ENCODE peak calls at places on chromosomes 6 and 20, in eight cellular contexts. Y, S, I, G, B, C, P and H are unnamed samples.

GRCh38 chr6:11161031-11161966 is 49.8 kb upstream of the ERVFRD-1 start:
- DNase-seq in Y (no peak), S (no peak), I (no peak), G (no peak), B (no peak), C (no peak), P (no peak), H (no peak)

GRCh38 chr6:90216081-90216977 is 80.3 kb downstream of the BACH2 start:
- DNase-seq in Y (no peak), S (no peak), I (no peak), G (no peak), B (no peak), C (no peak), P (peak), H (peak)

GRCh38 chr6:48757661-48758060 is 646.7 kb upstream of the PTCHD4 start:
- DNase-seq in Y (no peak), S (no peak), I (peak), G (no peak), B (no peak), C (no peak), P (no peak), H (no peak)

GRCh38 chr20:11132819-11133341 is 459.1 kb upstream of the JAG1 start:
- DNase-seq in Y (no peak), S (no peak), I (no peak), G (no peak), B (no peak), C (no peak), P (no peak), H (no peak)

GRCh38 chr20:5008743-5009142 is 7.4 kb upstream of the SLC23A2 start:
- DNase-seq in Y (no peak), S (no peak), I (peak), G (no peak), B (no peak), C (no peak), P (no peak), H (peak)

GRCh38 chr6:138161434-138162103 is at the start of gene ARFGEF3:
- DNase-seq in Y (peak), S (peak), I (peak), G (no peak), B (no peak), C (peak), P (peak), H (no peak)

GRCh38 chr6:168238159-168238887 is 81.3 kb downstream of the DACT2 start:
- DNase-seq in Y (peak), S (no peak), I (no peak), G (peak), B (no peak), C (no peak), P (no peak), H (no peak)

GRCh38 chr20:34907616-34908469 is 31.4 kb downstream of the ACSS2 start:
- DNase-seq in Y (peak), S (peak), I (peak), G (peak), B (peak), C (peak), P (no peak), H (peak)

GRCh38 chr6:22838346-22838745 is 269.0 kb downstream of the HDGFL1 start:
- DNase-seq in Y (no peak), S (no peak), I (no peak), G (no peak), B (no peak), C (no peak), P (peak), H (no peak)

DNA sequence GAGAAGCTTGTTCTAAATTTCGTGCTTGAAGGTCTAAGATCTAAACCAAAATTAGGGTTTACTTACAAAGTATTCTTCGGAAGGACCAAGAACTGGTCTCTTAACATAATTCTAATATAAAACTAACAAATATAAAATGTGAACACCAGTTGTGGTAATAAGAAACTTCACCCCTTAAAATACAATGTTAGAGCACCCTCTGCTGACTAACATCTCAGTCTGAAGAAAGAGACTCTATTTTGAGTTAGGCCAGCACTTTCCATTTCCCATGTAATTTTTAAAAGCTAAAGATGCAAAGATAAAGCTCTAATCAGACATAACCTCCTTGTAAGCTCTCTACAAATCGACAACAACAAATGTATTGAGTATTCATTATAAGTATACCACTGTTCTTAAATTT is 24.6 kb downstream of the ATG5 start:
- DNase-seq in Y (no peak), S (no peak), I (no peak), G (peak), B (no peak), C (no peak), P (peak), H (no peak)
- TF ChIP-seq CTCF in Y (peak), S (peak), I (peak), G (peak), B (peak), C (no peak), P (peak), H (peak)

GRCh38 chr6:1644516-1644915 is 34.8 kb downstream of the FOXC1 start:
- DNase-seq in Y (no peak), S (no peak), I (no peak), G (no peak), B (no peak), C (no peak), P (no peak), H (no peak)
- H3K4me3 ChIP-seq in Y (no peak), S (no peak), I (no peak), G (no peak), B (no peak), C (no peak), P (no peak), H (no peak)

GRCh38 chr6:27753668-27754407 is 158.4 kb downstream of the OR2B2 start:
- DNase-seq in Y (peak), S (peak), I (peak), G (peak), B (peak), C (peak), P (peak), H (no peak)
- TF ChIP-seq CTCF in Y (no peak), S (no peak), I (no peak), G (peak), B (peak), C (no peak), P (no peak), H (peak)

DNA sequence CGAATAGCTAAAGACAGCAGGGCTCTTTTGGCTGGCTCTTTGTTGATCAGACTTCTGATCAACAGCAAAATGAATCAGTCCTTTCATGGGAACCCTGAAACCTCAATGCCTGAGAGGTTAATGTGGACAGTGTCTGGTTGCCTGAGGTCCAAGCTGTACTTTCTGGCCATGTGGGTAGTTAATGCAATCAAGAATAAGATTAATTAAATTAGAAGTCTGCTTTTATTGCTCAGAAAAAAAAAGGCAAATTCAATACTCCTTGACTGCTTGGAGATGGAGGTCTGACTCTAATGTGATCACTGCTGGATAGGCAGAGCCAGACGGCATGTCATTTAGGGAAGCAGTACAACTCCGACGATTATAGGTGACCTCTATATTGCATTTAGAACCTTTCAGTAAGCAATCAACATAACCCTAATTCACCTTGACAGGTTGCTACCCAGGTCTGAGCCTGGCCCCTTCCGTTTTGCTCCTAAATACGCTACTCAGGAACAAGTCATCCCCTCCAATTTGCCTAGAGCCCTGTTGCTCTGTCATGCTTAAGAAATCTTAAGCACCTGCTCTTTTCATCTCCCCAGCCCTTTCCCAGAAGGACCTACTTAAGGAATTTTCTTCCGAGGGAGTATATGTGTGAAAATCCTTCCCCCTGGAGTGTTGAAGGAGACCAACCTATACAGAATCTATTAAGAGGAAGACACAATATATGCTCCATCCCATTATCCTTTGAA is 370.0 kb upstream of the SPTLC3 start:
- DNase-seq in Y (no peak), S (no peak), I (no peak), G (no peak), B (no peak), C (no peak), P (no peak), H (no peak)
- H3K4me3 ChIP-seq in Y (no peak), S (no peak), I (no peak), G (no peak), B (no peak), C (no peak), P (no peak), H (no peak)

DNA sequence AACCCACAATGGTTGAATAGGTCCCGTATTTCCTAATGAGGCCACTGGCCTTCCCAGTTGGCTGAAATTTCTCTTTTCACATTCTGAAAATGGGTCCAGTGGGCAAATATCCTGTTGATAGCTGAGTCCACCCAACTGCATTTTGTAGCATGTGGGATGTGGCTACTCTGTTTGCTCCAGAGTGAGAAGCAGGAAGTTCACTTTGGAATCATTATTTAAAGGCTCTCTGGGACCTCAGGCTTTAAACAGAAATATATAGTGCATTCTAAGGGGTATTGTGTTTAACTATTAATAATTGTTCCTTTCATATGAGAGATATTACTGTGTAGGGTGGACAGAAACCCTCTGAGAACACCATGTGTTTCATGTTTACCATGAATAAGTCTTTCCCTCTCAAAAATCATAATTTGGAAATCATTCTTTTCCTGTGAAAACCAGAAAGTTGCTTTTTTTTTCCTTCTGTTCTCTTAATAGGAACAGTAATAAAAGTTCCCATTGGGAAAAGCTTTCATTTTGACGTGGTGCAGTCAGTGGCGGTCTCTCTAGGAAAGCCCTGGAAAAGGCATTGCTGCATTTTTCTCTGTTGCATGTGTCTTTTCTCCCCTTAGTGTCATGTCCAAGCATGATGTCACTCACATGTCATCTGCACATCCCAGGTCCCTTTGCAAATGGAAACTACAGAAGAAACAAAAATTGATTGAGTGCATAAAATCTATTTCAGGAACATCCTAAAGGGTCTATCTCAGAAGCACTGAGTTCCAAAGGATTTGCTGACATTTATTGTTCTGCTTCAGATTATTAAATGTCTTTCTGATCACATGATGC is 208.4 kb downstream of the SOX4 start:
- DNase-seq in Y (no peak), S (no peak), I (no peak), G (no peak), B (no peak), C (no peak), P (no peak), H (no peak)
- TF ChIP-seq CTCF in Y (no peak), S (no peak), I (no peak), G (no peak), B (no peak), C (no peak), P (no peak), H (no peak)

GRCh38 chr6:139370047-139370706 is 4.3 kb downstream of the CITED2 start:
- DNase-seq in Y (no peak), S (no peak), I (peak), G (peak), B (peak), C (no peak), P (peak), H (peak)

GRCh38 chr6:139369568-139370046 is 4.8 kb downstream of the CITED2 start:
- DNase-seq in Y (no peak), S (no peak), I (peak), G (peak), B (peak), C (no peak), P (peak), H (peak)

GRCh38 chr6:139369068-139369467 is 5.4 kb downstream of the CITED2 start:
- DNase-seq in Y (no peak), S (no peak), I (peak), G (no peak), B (no peak), C (no peak), P (no peak), H (no peak)

GRCh38 chr6:139367810-139368321 is 6.6 kb downstream of the CITED2 start:
- DNase-seq in Y (no peak), S (no peak), I (no peak), G (no peak), B (no peak), C (no peak), P (no peak), H (no peak)

GRCh38 chr6:139368661-139369060 is 5.8 kb downstream of the CITED2 start:
- DNase-seq in Y (no peak), S (no peak), I (no peak), G (no peak), B (no peak), C (no peak), P (no peak), H (no peak)
- H3K4me3 ChIP-seq in Y (no peak), S (no peak), I (no peak), G (no peak), B (no peak), C (no peak), P (no peak), H (no peak)

GRCh38 chr6:105818505-105818904 is 267.6 kb upstream of the PRDM1 start:
- DNase-seq in Y (no peak), S (no peak), I (no peak), G (no peak), B (no peak), C (no peak), P (no peak), H (no peak)
- TF ChIP-seq CTCF in Y (no peak), S (no peak), I (no peak), G (no peak), B (no peak), C (no peak), P (no peak), H (no peak)

GRCh38 chr6:79423216-79423615 is 114.0 kb downstream of the LCA5 start:
- DNase-seq in Y (no peak), S (no peak), I (no peak), G (no peak), B (no peak), C (no peak), P (no peak), H (no peak)

GRCh38 chr6:79420054-79420453 is 117.2 kb downstream of the LCA5 start:
- DNase-seq in Y (no peak), S (no peak), I (no peak), G (no peak), B (no peak), C (no peak), P (no peak), H (no peak)

GRCh38 chr6:79421001-79421411 is 116.2 kb downstream of the LCA5 start:
- DNase-seq in Y (no peak), S (no peak), I (no peak), G (no peak), B (no peak), C (no peak), P (no peak), H (no peak)

GRCh38 chr6:79421707-79422484 is 115.3 kb downstream of the LCA5 start:
- DNase-seq in Y (no peak), S (no peak), I (no peak), G (peak), B (peak), C (no peak), P (peak), H (peak)

DNA sequence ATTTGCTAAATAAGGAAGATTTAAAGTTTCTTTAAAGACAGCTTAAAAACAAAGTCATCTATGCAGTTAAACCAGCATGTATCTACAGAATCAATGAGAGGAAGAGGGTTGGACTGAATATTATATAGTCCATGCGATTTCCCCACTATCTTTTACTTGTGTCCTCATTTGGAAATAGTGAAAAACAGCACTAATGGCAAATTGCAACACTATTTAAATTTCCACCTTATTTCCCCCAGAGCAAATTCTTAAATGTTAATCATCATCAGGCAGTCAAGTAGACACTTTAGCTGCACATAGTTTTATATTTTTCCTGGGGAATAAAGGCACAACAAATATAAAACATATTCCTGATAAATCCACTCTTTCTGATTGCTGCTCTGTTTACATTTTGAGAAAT is 114.6 kb downstream of the LCA5 start:
- DNase-seq in Y (no peak), S (no peak), I (no peak), G (no peak), B (no peak), C (no peak), P (no peak), H (no peak)
- H3K4me3 ChIP-seq in Y (no peak), S (no peak), I (no peak), G (no peak), B (no peak), C (no peak), P (no peak), H (no peak)

GRCh38 chr6:31131595-31131994 is 7.3 kb downstream of the PSORS1C2 start:
- DNase-seq in Y (no peak), S (no peak), I (no peak), G (no peak), B (no peak), C (no peak), P (peak), H (no peak)
- TF ChIP-seq CTCF in Y (no peak), S (no peak), I (no peak), G (no peak), B (no peak), C (no peak), P (no peak), H (no peak)